ENCODE peak calls at places on chromosome 12, in seven cellular contexts. One of them, this sample, is unnamed.

GRCh38 chr12:127120851-127121250 is 1146.1 kb upstream of the TMEM132C start:
- DNase-seq in naive thymus-derived CD4-positive, alpha-beta T cell: no peak
- DNase-seq in PC-3: no peak
- DNase-seq in AG04450: no peak
- DNase-seq in ascending aorta: no peak
- DNase-seq in transverse colon: no peak
- DNase-seq in lower lobe of right lung: no peak
- DNase-seq in this sample: no peak

GRCh38 chr12:27922591-27923139 is 49.9 kb downstream of the PTHLH start:
- DNase-seq in naive thymus-derived CD4-positive, alpha-beta T cell: no peak
- DNase-seq in PC-3: peak; percentile 90
- DNase-seq in ascending aorta: no peak
- DNase-seq in AG04450: no peak
- DNase-seq in transverse colon: no peak
- DNase-seq in lower lobe of right lung: no peak
- DNase-seq in this sample: peak; percentile 53

GRCh38 chr12:103806807-103807206 is 34.2 kb downstream of the NT5DC3 start:
- DNase-seq in AG04450: no peak
- DNase-seq in lower lobe of right lung: no peak
- DNase-seq in naive thymus-derived CD4-positive, alpha-beta T cell: no peak
- DNase-seq in PC-3: no peak
- DNase-seq in transverse colon: no peak
- DNase-seq in ascending aorta: no peak
- DNase-seq in this sample: no peak

GRCh38 chr12:13390381-13390856 is 193.9 kb downstream of the EMP1 start:
- DNase-seq in lower lobe of right lung: peak; percentile 91
- DNase-seq in AG04450: no peak
- DNase-seq in naive thymus-derived CD4-positive, alpha-beta T cell: no peak
- DNase-seq in transverse colon: peak; percentile 95
- DNase-seq in PC-3: peak; percentile 98
- DNase-seq in ascending aorta: peak; percentile 55
- DNase-seq in this sample: peak; percentile 93

GRCh38 chr12:120687570-120688289 is 781 bp downstream of the MLEC start:
- DNase-seq in PC-3: peak; percentile 37
- DNase-seq in AG04450: no peak
- DNase-seq in naive thymus-derived CD4-positive, alpha-beta T cell: peak; percentile 14
- DNase-seq in lower lobe of right lung: peak; percentile 59
- DNase-seq in transverse colon: peak; percentile 40
- DNase-seq in ascending aorta: no peak
- DNase-seq in this sample: peak; percentile 34

GRCh38 chr12:122975790-122976647 is 975 bp downstream of the OGFOD2 start:
- DNase-seq in naive thymus-derived CD4-positive, alpha-beta T cell: no peak
- DNase-seq in AG04450: no peak
- DNase-seq in PC-3: no peak
- DNase-seq in transverse colon: no peak
- DNase-seq in lower lobe of right lung: no peak
- DNase-seq in ascending aorta: no peak
- DNase-seq in this sample: no peak

GRCh38 chr12:108298761-108299275 is 40.3 kb downstream of the CMKLR1 start:
- DNase-seq in ascending aorta: no peak
- DNase-seq in naive thymus-derived CD4-positive, alpha-beta T cell: no peak
- DNase-seq in lower lobe of right lung: no peak
- DNase-seq in transverse colon: no peak
- DNase-seq in PC-3: no peak
- DNase-seq in AG04450: no peak
- DNase-seq in this sample: no peak

GRCh38 chr12:53232641-53233538 is 881 bp upstream of the RARG start:
- DNase-seq in ascending aorta: no peak
- DNase-seq in lower lobe of right lung: peak; percentile 76
- DNase-seq in AG04450: no peak
- DNase-seq in PC-3: peak; percentile 49
- DNase-seq in transverse colon: peak; percentile 81
- DNase-seq in naive thymus-derived CD4-positive, alpha-beta T cell: no peak
- DNase-seq in this sample: peak; percentile 22

GRCh38 chr12:24560867-24561266 is 388.0 kb downstream of the BCAT1 start:
- DNase-seq in lower lobe of right lung: no peak
- DNase-seq in ascending aorta: no peak
- DNase-seq in naive thymus-derived CD4-positive, alpha-beta T cell: no peak
- DNase-seq in AG04450: no peak
- DNase-seq in PC-3: no peak
- DNase-seq in transverse colon: no peak
- DNase-seq in this sample: no peak

GRCh38 chr12:93875157-93875556 is 198.0 kb downstream of the CRADD start:
- DNase-seq in lower lobe of right lung: no peak
- DNase-seq in transverse colon: no peak
- DNase-seq in PC-3: no peak
- DNase-seq in AG04450: no peak
- DNase-seq in ascending aorta: no peak
- DNase-seq in naive thymus-derived CD4-positive, alpha-beta T cell: no peak
- DNase-seq in this sample: no peak

GRCh38 chr12:93870020-93870795 is 193.0 kb downstream of the CRADD start:
- DNase-seq in AG04450: no peak
- DNase-seq in transverse colon: no peak
- DNase-seq in ascending aorta: no peak
- DNase-seq in lower lobe of right lung: no peak
- DNase-seq in naive thymus-derived CD4-positive, alpha-beta T cell: no peak
- DNase-seq in PC-3: no peak
- DNase-seq in this sample: no peak

GRCh38 chr12:93877446-93877845 is 200.3 kb downstream of the CRADD start:
- DNase-seq in PC-3: no peak
- DNase-seq in ascending aorta: no peak
- DNase-seq in AG04450: no peak
- DNase-seq in naive thymus-derived CD4-positive, alpha-beta T cell: no peak
- DNase-seq in lower lobe of right lung: no peak
- DNase-seq in transverse colon: no peak
- DNase-seq in this sample: no peak

GRCh38 chr12:93876360-93876759 is 199.2 kb downstream of the CRADD start:
- DNase-seq in PC-3: no peak
- DNase-seq in AG04450: no peak
- DNase-seq in lower lobe of right lung: no peak
- DNase-seq in transverse colon: no peak
- DNase-seq in naive thymus-derived CD4-positive, alpha-beta T cell: no peak
- DNase-seq in ascending aorta: no peak
- DNase-seq in this sample: no peak

GRCh38 chr12:93873561-93873960 is 196.4 kb downstream of the CRADD start:
- DNase-seq in transverse colon: no peak
- DNase-seq in PC-3: no peak
- DNase-seq in naive thymus-derived CD4-positive, alpha-beta T cell: no peak
- DNase-seq in AG04450: no peak
- DNase-seq in lower lobe of right lung: no peak
- DNase-seq in ascending aorta: no peak
- DNase-seq in this sample: no peak
- H3K9me3 ChIP-seq in transverse colon: peaks cover 39% of the 10 kb centered on the region
- H3K9me3 ChIP-seq in PC-3: peaks cover 37% of the 10 kb centered on the region
- H3K9me3 ChIP-seq in naive thymus-derived CD4-positive, alpha-beta T cell: peaks cover 29% of the 10 kb centered on the region
- H3K9me3 ChIP-seq in AG04450: no peaks in the 10 kb centered on the region
- H3K9me3 ChIP-seq in lower lobe of right lung: peaks cover 42% of the 10 kb centered on the region
- H3K9me3 ChIP-seq in ascending aorta: peaks cover 53% of the 10 kb centered on the region
- H3K9me3 ChIP-seq in this sample: peaks cover 3% of the 10 kb centered on the region

GRCh38 chr12:38159591-38160317 is 156.8 kb upstream of the ALG10B start:
- DNase-seq in AG04450: no peak
- DNase-seq in naive thymus-derived CD4-positive, alpha-beta T cell: no peak
- DNase-seq in lower lobe of right lung: no peak
- DNase-seq in PC-3: no peak
- DNase-seq in transverse colon: no peak
- DNase-seq in ascending aorta: no peak
- DNase-seq in this sample: no peak
- H3K9me3 ChIP-seq in AG04450: peaks cover 90% of the 10 kb centered on the region
- H3K9me3 ChIP-seq in naive thymus-derived CD4-positive, alpha-beta T cell: no peaks in the 10 kb centered on the region
- H3K9me3 ChIP-seq in lower lobe of right lung: no peaks in the 10 kb centered on the region
- H3K9me3 ChIP-seq in PC-3: no peaks in the 10 kb centered on the region
- H3K9me3 ChIP-seq in transverse colon: no peaks in the 10 kb centered on the region
- H3K9me3 ChIP-seq in ascending aorta: no peaks in the 10 kb centered on the region
- H3K9me3 ChIP-seq in this sample: no peaks in the 10 kb centered on the region

DNA sequence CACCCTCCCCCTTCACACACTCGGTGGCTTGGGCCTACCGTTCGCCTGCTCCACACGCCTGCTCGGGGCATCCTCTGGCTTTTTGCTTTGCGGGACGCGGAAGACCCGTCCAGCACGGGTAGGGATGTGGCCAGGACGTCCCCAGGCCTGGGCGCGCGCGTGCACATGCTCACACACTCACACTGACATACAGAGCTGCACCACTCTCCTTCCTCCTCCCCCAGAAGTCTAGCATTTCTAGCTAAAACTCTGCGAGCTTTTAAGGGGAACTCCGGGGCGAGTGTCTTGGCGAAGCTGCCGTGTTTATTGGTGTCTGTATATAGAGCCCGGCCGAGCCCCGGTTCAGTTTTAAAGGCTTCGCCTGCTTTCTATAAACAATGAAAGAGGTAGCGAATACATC is 5.0 kb downstream of the TBX5 start:
- DNase-seq in transverse colon: no peak
- DNase-seq in ascending aorta: no peak
- DNase-seq in AG04450: peak; percentile 79
- DNase-seq in lower lobe of right lung: no peak
- DNase-seq in naive thymus-derived CD4-positive, alpha-beta T cell: no peak
- DNase-seq in PC-3: no peak
- DNase-seq in this sample: no peak
- H3K9me3 ChIP-seq in transverse colon: no peaks in the 10 kb centered on the region
- H3K9me3 ChIP-seq in ascending aorta: no peaks in the 10 kb centered on the region
- H3K9me3 ChIP-seq in AG04450: no peaks in the 10 kb centered on the region
- H3K9me3 ChIP-seq in lower lobe of right lung: no peaks in the 10 kb centered on the region
- H3K9me3 ChIP-seq in naive thymus-derived CD4-positive, alpha-beta T cell: no peaks in the 10 kb centered on the region
- H3K9me3 ChIP-seq in PC-3: no peaks in the 10 kb centered on the region
- H3K9me3 ChIP-seq in this sample: no peaks in the 10 kb centered on the region

GRCh38 chr12:97134495-97134894 is 227.4 kb downstream of the NEDD1 start:
- DNase-seq in lower lobe of right lung: no peak
- DNase-seq in naive thymus-derived CD4-positive, alpha-beta T cell: no peak
- DNase-seq in PC-3: no peak
- DNase-seq in ascending aorta: no peak
- DNase-seq in transverse colon: no peak
- DNase-seq in AG04450: no peak
- DNase-seq in this sample: no peak

GRCh38 chr12:97127061-97127460 is 220.0 kb downstream of the NEDD1 start:
- DNase-seq in lower lobe of right lung: no peak
- DNase-seq in naive thymus-derived CD4-positive, alpha-beta T cell: no peak
- DNase-seq in transverse colon: no peak
- DNase-seq in AG04450: no peak
- DNase-seq in ascending aorta: no peak
- DNase-seq in PC-3: no peak
- DNase-seq in this sample: no peak

GRCh38 chr12:97131220-97131981 is 224.3 kb downstream of the NEDD1 start:
- DNase-seq in transverse colon: no peak
- DNase-seq in PC-3: no peak
- DNase-seq in ascending aorta: no peak
- DNase-seq in naive thymus-derived CD4-positive, alpha-beta T cell: no peak
- DNase-seq in lower lobe of right lung: no peak
- DNase-seq in AG04450: no peak
- DNase-seq in this sample: no peak

DNA sequence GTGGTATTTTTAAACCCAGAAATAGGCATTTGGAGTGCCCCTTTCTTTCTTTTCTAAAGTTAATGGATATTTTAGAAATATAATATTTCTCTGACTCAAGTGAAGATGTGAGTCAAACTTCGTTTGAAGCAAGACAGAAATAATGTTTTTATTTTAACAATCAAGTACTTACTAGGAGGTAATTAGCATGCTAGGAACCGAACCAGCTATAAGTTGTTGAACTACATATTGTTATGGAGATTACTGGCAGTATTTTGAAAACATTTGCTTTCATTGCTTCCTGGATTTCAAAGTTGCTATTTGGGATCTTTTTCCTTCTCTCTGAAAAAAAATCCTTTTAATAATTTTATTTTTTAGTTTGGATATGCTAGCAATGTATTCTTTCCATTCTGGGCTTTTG is 225.2 kb downstream of the NEDD1 start:
- DNase-seq in lower lobe of right lung: no peak
- DNase-seq in ascending aorta: no peak
- DNase-seq in naive thymus-derived CD4-positive, alpha-beta T cell: no peak
- DNase-seq in transverse colon: no peak
- DNase-seq in PC-3: no peak
- DNase-seq in AG04450: no peak
- DNase-seq in this sample: no peak
- H3K9me3 ChIP-seq in lower lobe of right lung: no peaks in the 10 kb centered on the region
- H3K9me3 ChIP-seq in ascending aorta: no peaks in the 10 kb centered on the region
- H3K9me3 ChIP-seq in naive thymus-derived CD4-positive, alpha-beta T cell: no peaks in the 10 kb centered on the region
- H3K9me3 ChIP-seq in transverse colon: no peaks in the 10 kb centered on the region
- H3K9me3 ChIP-seq in PC-3: no peaks in the 10 kb centered on the region
- H3K9me3 ChIP-seq in AG04450: no peaks in the 10 kb centered on the region
- H3K9me3 ChIP-seq in this sample: no peaks in the 10 kb centered on the region